ENCODE peak calls at places on chromosome 6, in four cellular contexts. One of them, this sample, is unnamed.

GRCh38 chr6:8215631-8216030 is 113.3 kb upstream of the EEF1E1 start:
- DNase-seq in fibroblast of lung: peak; percentile 78
- DNase-seq in Peyer's patch: no peak
- DNase-seq in psoas muscle: no peak
- DNase-seq in this sample: no peak

GRCh38 chr6:29553268-29554057 is 6.1 kb downstream of the UBD start:
- DNase-seq in psoas muscle: peak; percentile 77
- DNase-seq in fibroblast of lung: peak; percentile 30
- DNase-seq in Peyer's patch: peak; percentile 29
- DNase-seq in this sample: no peak

GRCh38 chr6:44926556-44926955 is 401.6 kb upstream of the RUNX2 start:
- DNase-seq in psoas muscle: no peak
- DNase-seq in Peyer's patch: no peak
- DNase-seq in fibroblast of lung: peak; percentile 17
- DNase-seq in this sample: no peak

GRCh38 chr6:93654548-93654947 is 235.2 kb upstream of the EPHA7 start:
- DNase-seq in Peyer's patch: no peak
- DNase-seq in fibroblast of lung: no peak
- DNase-seq in psoas muscle: no peak
- DNase-seq in this sample: no peak

GRCh38 chr6:41373367-41373918 is 38.0 kb downstream of the NCR2 start:
- DNase-seq in Peyer's patch: no peak
- DNase-seq in fibroblast of lung: no peak
- DNase-seq in psoas muscle: no peak
- DNase-seq in this sample: no peak

GRCh38 chr6:151252626-151253025 is 12.9 kb downstream of the AKAP12 start:
- DNase-seq in psoas muscle: no peak
- DNase-seq in fibroblast of lung: no peak
- DNase-seq in Peyer's patch: no peak
- DNase-seq in this sample: no peak

GRCh38 chr6:42781811-42782688 is at the start of gene BICRAL:
- DNase-seq in psoas muscle: peak; percentile 74
- DNase-seq in Peyer's patch: peak; percentile 40
- DNase-seq in fibroblast of lung: peak; percentile 89
- DNase-seq in this sample: peak; percentile 51

GRCh38 chr6:25395731-25396130 is 116.6 kb downstream of the CARMIL1 start:
- DNase-seq in Peyer's patch: no peak
- DNase-seq in psoas muscle: no peak
- DNase-seq in fibroblast of lung: no peak
- DNase-seq in this sample: no peak

GRCh38 chr6:31918069-31918725 is 9.3 kb upstream of the C2 start:
- DNase-seq in Peyer's patch: no peak
- DNase-seq in fibroblast of lung: no peak
- DNase-seq in psoas muscle: no peak
- DNase-seq in this sample: no peak

GRCh38 chr6:138007014-138007472 is 100.2 kb downstream of the PERP start:
- DNase-seq in Peyer's patch: no peak
- DNase-seq in fibroblast of lung: peak; percentile 48
- DNase-seq in psoas muscle: no peak
- DNase-seq in this sample: peak; percentile 26

GRCh38 chr6:19690676-19691075 is 146.5 kb upstream of the ID4 start:
- DNase-seq in psoas muscle: no peak
- DNase-seq in fibroblast of lung: no peak
- DNase-seq in Peyer's patch: no peak
- DNase-seq in this sample: no peak

GRCh38 chr6:30443657-30444450 is 45.5 kb upstream of the HLA-E start:
- DNase-seq in Peyer's patch: no peak
- DNase-seq in fibroblast of lung: peak; percentile 30
- DNase-seq in psoas muscle: peak; percentile 30
- DNase-seq in this sample: no peak

GRCh38 chr6:106895703-106896040 is 78.9 kb downstream of the CD24 start:
- DNase-seq in fibroblast of lung: no peak
- DNase-seq in psoas muscle: no peak
- DNase-seq in Peyer's patch: no peak
- DNase-seq in this sample: no peak

GRCh38 chr6:829646-830045 is 136.7 kb upstream of the EXOC2 start:
- DNase-seq in fibroblast of lung: no peak
- DNase-seq in Peyer's patch: no peak
- DNase-seq in psoas muscle: no peak
- DNase-seq in this sample: no peak

GRCh38 chr6:115896538-115897129 is 164.1 kb downstream of the FRK start:
- DNase-seq in Peyer's patch: no peak
- DNase-seq in fibroblast of lung: peak; percentile 16
- DNase-seq in psoas muscle: no peak
- DNase-seq in this sample: peak; percentile 32

GRCh38 chr6:38632490-38632889 is 7.2 kb downstream of the BTBD9 start:
- DNase-seq in fibroblast of lung: no peak
- DNase-seq in Peyer's patch: no peak
- DNase-seq in psoas muscle: no peak
- DNase-seq in this sample: peak; percentile 46

GRCh38 chr6:22519237-22519636 is 50.1 kb upstream of the HDGFL1 start:
- DNase-seq in fibroblast of lung: no peak
- DNase-seq in Peyer's patch: no peak
- DNase-seq in psoas muscle: no peak
- DNase-seq in this sample: no peak

GRCh38 chr6:33927551-33927950 is 123.7 kb upstream of the MLN start:
- DNase-seq in Peyer's patch: no peak
- DNase-seq in fibroblast of lung: peak; percentile 75
- DNase-seq in psoas muscle: no peak
- DNase-seq in this sample: no peak

GRCh38 chr6:75855047-75855446 is 106.0 kb downstream of the MYO6 start:
- DNase-seq in psoas muscle: no peak
- DNase-seq in Peyer's patch: no peak
- DNase-seq in fibroblast of lung: peak; percentile 62
- DNase-seq in this sample: peak; percentile 42

GRCh38 chr6:13302751-13303667 is 25.3 kb downstream of the TBC1D7 start:
- DNase-seq in Peyer's patch: no peak
- DNase-seq in psoas muscle: peak; percentile 51
- DNase-seq in fibroblast of lung: peak; percentile 94
- DNase-seq in this sample: peak; percentile 57

GRCh38 chr6:152750694-152751093 is at the start of gene VIP:
- DNase-seq in Peyer's patch: no peak
- DNase-seq in fibroblast of lung: peak; percentile 24
- DNase-seq in psoas muscle: no peak
- DNase-seq in this sample: no peak

GRCh38 chr6:41546475-41546865 is 289 bp downstream of the FOXP4 start:
- DNase-seq in fibroblast of lung: no peak
- DNase-seq in Peyer's patch: no peak
- DNase-seq in psoas muscle: no peak
- DNase-seq in this sample: peak; percentile 75

GRCh38 chr6:1208876-1209275 is 103.0 kb upstream of the FOXQ1 start:
- DNase-seq in fibroblast of lung: no peak
- DNase-seq in psoas muscle: no peak
- DNase-seq in Peyer's patch: no peak
- DNase-seq in this sample: no peak

GRCh38 chr6:124947821-124948451 is 14.3 kb upstream of the RNF217 start:
- DNase-seq in Peyer's patch: no peak
- DNase-seq in psoas muscle: no peak
- DNase-seq in fibroblast of lung: peak; percentile 50
- DNase-seq in this sample: no peak

GRCh38 chr6:36330366-36330765 is 6.3 kb downstream of the BNIP5 start:
- DNase-seq in psoas muscle: no peak
- DNase-seq in Peyer's patch: no peak
- DNase-seq in fibroblast of lung: no peak
- DNase-seq in this sample: no peak
- H3K27me3 ChIP-seq in psoas muscle: peaks cover 7% of the 10 kb centered on the region
- H3K27me3 ChIP-seq in Peyer's patch: no peaks in the 10 kb centered on the region
- H3K27me3 ChIP-seq in fibroblast of lung: peaks cover 55% of the 10 kb centered on the region
- H3K27me3 ChIP-seq in this sample: no peaks in the 10 kb centered on the region

GRCh38 chr6:112557961-112558360 is 210.8 kb downstream of the RFPL4B start:
- DNase-seq in fibroblast of lung: no peak
- DNase-seq in Peyer's patch: no peak
- DNase-seq in psoas muscle: no peak
- DNase-seq in this sample: no peak
- H3K27me3 ChIP-seq in fibroblast of lung: no peaks in the 10 kb centered on the region
- H3K27me3 ChIP-seq in Peyer's patch: no peaks in the 10 kb centered on the region
- H3K27me3 ChIP-seq in psoas muscle: no peaks in the 10 kb centered on the region
- H3K27me3 ChIP-seq in this sample: no peaks in the 10 kb centered on the region

DNA sequence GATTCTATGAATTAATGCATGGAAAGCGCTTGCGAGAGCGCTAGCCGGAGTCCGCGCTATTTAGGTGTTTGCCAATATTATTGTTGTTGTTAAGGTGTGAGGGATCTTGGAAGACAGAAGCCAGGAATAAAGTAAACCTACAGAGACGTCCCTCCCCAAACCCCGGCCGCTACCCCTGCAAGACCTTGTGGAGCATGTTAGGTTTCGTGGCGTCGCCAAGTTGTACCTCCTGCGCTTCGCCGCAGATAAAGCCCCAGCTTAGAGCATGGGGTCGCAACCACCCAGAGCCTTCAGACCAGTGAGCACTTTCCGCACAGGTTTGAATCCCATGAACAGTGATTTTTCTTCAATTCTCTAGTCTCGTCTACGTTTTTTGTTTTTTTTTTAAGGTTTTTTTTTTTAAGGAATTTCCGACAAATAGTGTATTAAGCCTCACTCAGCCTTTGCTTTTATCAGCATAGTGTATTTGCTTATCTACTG is 16.9 kb upstream of the ZSCAN9 start:
- DNase-seq in psoas muscle: no peak
- DNase-seq in fibroblast of lung: no peak
- DNase-seq in Peyer's patch: no peak
- DNase-seq in this sample: no peak
- H3K27me3 ChIP-seq in psoas muscle: peaks cover 31% of the 10 kb centered on the region
- H3K27me3 ChIP-seq in fibroblast of lung: peaks cover 21% of the 10 kb centered on the region
- H3K27me3 ChIP-seq in Peyer's patch: peaks cover 6% of the 10 kb centered on the region
- H3K27me3 ChIP-seq in this sample: peaks cover 30% of the 10 kb centered on the region

GRCh38 chr6:24219670-24220069 is 93.7 kb downstream of the NRSN1 start:
- DNase-seq in psoas muscle: no peak
- DNase-seq in fibroblast of lung: no peak
- DNase-seq in Peyer's patch: no peak
- DNase-seq in this sample: no peak

DNA sequence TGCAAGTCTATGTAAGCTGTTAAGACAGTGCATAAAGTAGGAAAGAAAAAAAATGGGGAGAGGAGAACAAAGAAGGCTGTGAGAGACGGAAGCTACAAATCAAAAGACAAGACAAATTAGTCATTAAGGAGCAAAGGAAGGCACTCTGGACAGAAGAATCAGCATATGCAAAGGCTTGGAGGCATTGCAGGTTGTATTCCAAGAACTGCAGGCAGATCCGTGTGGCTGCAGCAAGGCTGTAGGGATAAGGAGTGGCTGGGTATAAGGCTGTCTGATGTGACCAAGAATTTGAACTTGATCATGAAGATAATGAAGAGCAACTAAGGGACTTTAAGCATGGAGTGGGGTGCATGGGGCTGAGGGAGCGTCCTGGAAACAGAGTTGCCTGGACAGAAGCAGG is 89.1 kb downstream of the NRSN1 start:
- DNase-seq in psoas muscle: no peak
- DNase-seq in fibroblast of lung: no peak
- DNase-seq in Peyer's patch: no peak
- DNase-seq in this sample: no peak
- H3K27me3 ChIP-seq in psoas muscle: no peaks in the 10 kb centered on the region
- H3K27me3 ChIP-seq in fibroblast of lung: no peaks in the 10 kb centered on the region
- H3K27me3 ChIP-seq in Peyer's patch: no peaks in the 10 kb centered on the region
- H3K27me3 ChIP-seq in this sample: no peaks in the 10 kb centered on the region

This sample was measured in small intestine.